ENCODE peak calls at places on chromosomes 16 and 17, in four cellular contexts. O is H1, W is HepG2, I is K562. N is an unnamed sample.

GRCh38 chr16:23072084-23072599 is 77.1 kb downstream of the USP31 start:
- DNase-seq in O (no peak), W (no peak), I (no peak), N (no peak)

GRCh38 chr17:76370261-76370993 is 14.0 kb upstream of the SPHK1 start:
- DNase-seq in O (no peak), W (no peak), I (peak; percentile 58), N (no peak)

GRCh38 chr16:79707867-79708266 is 107.3 kb upstream of the MAF start:
- DNase-seq in O (no peak), W (no peak), I (no peak), N (no peak)

GRCh38 chr17:29883497-29883896 is 46.5 kb downstream of the SSH2 start:
- DNase-seq in O (no peak), W (no peak), I (no peak), N (no peak)

GRCh38 chr16:30559690-30560089 is 1.5 kb upstream of the ZNF764 start:
- DNase-seq in O (no peak), W (no peak), I (no peak), N (no peak)

GRCh38 chr17:72822358-72823023 is 270.0 kb downstream of the SLC39A11 start:
- DNase-seq in O (no peak), W (peak; percentile 64), I (no peak), N (no peak)

GRCh38 chr16:78995441-78995840 is 605.1 kb downstream of the MAF start:
- DNase-seq in O (no peak), W (no peak), I (no peak), N (no peak)

GRCh38 chr16:14965328-14965727 is 9.5 kb upstream of the PDXDC1 start:
- DNase-seq in O (no peak), W (no peak), I (no peak), N (no peak)

GRCh38 chr17:71392715-71393567 is 727.9 kb upstream of the SOX9 start:
- DNase-seq in O (no peak), W (no peak), I (no peak), N (no peak)

GRCh38 chr16:67174706-67175231 is 4.4 kb downstream of the NOL3 start:
- DNase-seq in O (no peak), W (no peak), I (no peak), N (no peak)

GRCh38 chr17:1164935-1165556 is 14.7 kb downstream of the ABR start:
- DNase-seq in O (no peak), W (no peak), I (no peak), N (no peak)

GRCh38 chr16:54422569-54422978 is 136.0 kb upstream of the IRX3 start:
- DNase-seq in O (no peak), W (no peak), I (no peak), N (no peak)

GRCh38 chr16:2425008-2425518 is 4.2 kb upstream of the CCNF start:
- DNase-seq in O (no peak), W (no peak), I (peak; percentile 8), N (no peak)

GRCh38 chr16:30521873-30522641 is 4.3 kb downstream of the ZNF768 start:
- DNase-seq in O (no peak), W (peak; percentile 82), I (no peak), N (no peak)

GRCh38 chr17:4808378-4808767 is 1.4 kb downstream of the PLD2 start:
- DNase-seq in O (no peak), W (no peak), I (no peak), N (no peak)

GRCh38 chr16:4315185-4316102 is at the start of gene GLIS2:
- DNase-seq in O (no peak), W (no peak), I (peak; percentile 85), N (no peak)

GRCh38 chr16:50902457-50902856 is 160.6 kb downstream of the CYLD start:
- DNase-seq in O (no peak), W (no peak), I (no peak), N (no peak)

GRCh38 chr17:5464717-5465507 is 3.9 kb downstream of the DHX33 start:
- DNase-seq in O (no peak), W (peak; percentile 94), I (no peak), N (no peak)

GRCh38 chr17:80182845-80183223 is 13.0 kb downstream of the CARD14 start:
- DNase-seq in O (no peak), W (no peak), I (no peak), N (no peak)

GRCh38 chr17:76075364-76076099 is 951 bp downstream of the GALR2 start:
- DNase-seq in O (no peak), W (no peak), I (no peak), N (no peak)

GRCh38 chr16:9260665-9261064 is 169.2 kb downstream of the HAPSTR1 start:
- DNase-seq in O (no peak), W (peak; percentile 40), I (no peak), N (no peak)

GRCh38 chr17:15301845-15302244 is 36.7 kb upstream of the PMP22 start:
- DNase-seq in O (no peak), W (no peak), I (no peak), N (no peak)

GRCh38 chr16:82396509-82396908 is 226.5 kb upstream of the MPHOSPH6 start:
- DNase-seq in O (no peak), W (no peak), I (no peak), N (no peak)

GRCh38 chr16:2535644-2536021 is 2.2 kb upstream of the PDPK1 start:
- DNase-seq in O (no peak), W (no peak), I (no peak), N (no peak)

GRCh38 chr17:7654832-7655540 is 4.3 kb downstream of the ATP1B2 start:
- DNase-seq in O (no peak), W (no peak), I (no peak), N (no peak)

GRCh38 chr17:75774988-75775668 is 9.5 kb upstream of the UNK start:
- DNase-seq in O (no peak), W (no peak), I (no peak), N (no peak)

GRCh38 chr17:38410201-38410600 is 18.1 kb upstream of the ARHGAP23 start:
- DNase-seq in O (no peak), W (no peak), I (no peak), N (no peak)

GRCh38 chr16:77782694-77783093 is 5.7 kb upstream of the VAT1L start:
- DNase-seq in O (no peak), W (peak; percentile 49), I (peak; percentile 14), N (no peak)

GRCh38 chr16:1171854-1172428 is 19.0 kb downstream of the CACNA1H start:
- DNase-seq in O (no peak), W (no peak), I (no peak), N (no peak)

GRCh38 chr17:8900626-8901585 is 33.4 kb upstream of the PIK3R6 start:
- DNase-seq in O (no peak), W (no peak), I (peak; percentile 14), N (peak; percentile 84)

GRCh38 chr17:78237403-78238012 is 6.1 kb downstream of the TMEM235 start:
- DNase-seq in O (no peak), W (no peak), I (no peak), N (no peak)

GRCh38 chr17:29179232-29180036 is 764 bp downstream of the MYO18A start:
- DNase-seq in O (peak; percentile 70), W (peak; percentile 89), I (peak; percentile 87), N (no peak)

DNA sequence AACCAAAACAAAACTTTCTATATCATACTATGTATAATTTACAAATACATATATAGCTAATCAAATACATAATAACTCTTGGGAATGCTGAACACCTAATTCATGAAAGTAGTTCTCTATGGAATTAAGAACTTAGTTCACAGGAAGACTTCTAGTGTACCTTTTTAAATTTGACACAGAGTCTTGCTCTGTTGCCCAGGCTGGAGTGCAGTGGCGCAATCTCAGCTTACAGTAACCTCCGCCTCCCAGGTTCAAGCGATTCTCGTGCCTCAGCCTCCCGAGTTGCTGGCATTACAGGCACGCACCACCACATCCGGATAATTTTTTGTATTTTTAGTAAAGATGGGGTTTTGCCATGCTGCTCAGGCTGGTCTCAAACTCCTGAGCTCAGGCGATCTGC is 24.7 kb downstream of the RFWD3 start:
- DNase-seq in O (no peak), W (no peak), I (no peak), N (no peak)
- TF ChIP-seq HDAC6 in O (no peak), W (no peak), I (no peak), N (no peak)

GRCh38 chr16:11087691-11088431 is 143.5 kb downstream of the CLEC16A start:
- DNase-seq in O (no peak), W (no peak), I (no peak), N (no peak)

GRCh38 chr16:11092788-11093577 is 148.6 kb downstream of the CLEC16A start:
- DNase-seq in O (no peak), W (no peak), I (no peak), N (no peak)

GRCh38 chr16:11090947-11091785 is 146.8 kb downstream of the CLEC16A start:
- DNase-seq in O (no peak), W (no peak), I (no peak), N (no peak)

GRCh38 chr16:11088432-11088794 is 144.0 kb downstream of the CLEC16A start:
- DNase-seq in O (no peak), W (no peak), I (no peak), N (no peak)

GRCh38 chr16:11089504-11090124 is 145.2 kb downstream of the CLEC16A start:
- DNase-seq in O (no peak), W (no peak), I (no peak), N (no peak)
- TF ChIP-seq SP1 in O (no peak), W (no peak), I (no peak), N (no peak)

DNA sequence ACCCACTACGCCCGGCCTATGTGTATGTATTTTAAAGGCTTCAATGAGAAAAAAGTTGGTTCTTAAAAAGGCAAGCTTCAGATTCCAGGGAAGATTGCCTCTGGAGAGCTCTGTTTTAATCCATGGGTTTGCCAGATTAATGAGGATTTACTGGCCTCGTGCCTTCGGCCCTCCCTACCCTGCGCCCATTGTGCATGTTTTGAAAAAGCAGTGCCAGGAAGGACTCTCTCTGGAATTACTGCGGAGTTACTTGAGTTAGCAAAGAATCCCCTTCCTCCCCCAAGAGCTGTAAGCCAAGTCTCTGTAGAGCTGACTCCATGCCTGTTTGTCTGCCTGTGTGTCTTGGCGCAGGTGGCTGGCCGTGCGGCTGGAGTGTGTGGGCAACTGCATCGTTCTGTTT is 98.9 kb downstream of the ABCC6 start:
- DNase-seq in O (no peak), W (no peak), I (no peak), N (no peak)
- TF ChIP-seq HDAC6 in O (no peak), W (no peak), I (no peak), N (no peak)

DNA sequence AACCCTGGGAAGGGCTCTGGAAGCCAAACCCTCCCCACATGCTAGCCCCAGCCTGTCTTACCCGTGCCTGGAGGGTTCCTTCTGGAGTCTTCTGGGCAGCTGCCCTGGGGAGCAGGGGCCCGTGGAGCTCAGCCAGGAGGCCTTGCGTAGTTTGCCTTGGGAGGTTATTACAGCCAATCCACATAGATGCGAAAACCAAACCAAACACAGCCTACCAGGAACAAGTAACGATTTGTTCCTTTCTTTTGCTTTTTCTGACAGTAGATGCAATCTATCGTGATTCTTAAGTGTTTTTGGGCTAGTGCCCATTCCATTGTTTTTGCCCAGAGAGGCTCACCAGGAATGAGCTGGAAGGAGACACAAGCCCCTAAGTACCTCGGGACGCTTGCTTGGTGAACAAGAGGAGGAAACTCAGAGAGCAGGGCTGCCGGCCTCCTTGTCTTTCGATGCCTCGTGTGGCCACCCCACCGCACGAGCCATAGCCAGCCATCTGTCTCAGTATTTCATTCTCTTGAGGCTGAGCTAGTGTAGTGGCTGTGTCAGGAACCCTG is 102.7 kb upstream of the NOL11 start:
- DNase-seq in O (no peak), W (no peak), I (no peak), N (no peak)
- TF ChIP-seq SP1 in O (no peak), W (no peak), I (no peak), N (no peak)